ENCODE peak calls at places on chromosomes 5 and 9, in nine cellular contexts. One of them, this sample, is unnamed.

GRCh38 chr9:33447404-33448158 is at the start of gene AQP3:
- DNase-seq in CD8-positive, alpha-beta T cell: peak; percentile 76
- DNase-seq in Peyer's patch: peak; percentile 85
- DNase-seq in tibial artery: peak; percentile 38
- DNase-seq in prostate gland: peak; percentile 81
- DNase-seq in GM23338: peak; percentile 89
- DNase-seq in IMR-90: no peak
- DNase-seq in lung: peak; percentile 62
- DNase-seq in right atrium auricular region: peak; percentile 71
- DNase-seq in this sample: peak; percentile 69

GRCh38 chr9:109683521-109683920 is 96.5 kb upstream of the PALM2AKAP2 start:
- DNase-seq in CD8-positive, alpha-beta T cell: no peak
- DNase-seq in Peyer's patch: no peak
- DNase-seq in tibial artery: no peak
- DNase-seq in prostate gland: no peak
- DNase-seq in GM23338: no peak
- DNase-seq in IMR-90: peak; percentile 15
- DNase-seq in lung: no peak
- DNase-seq in right atrium auricular region: no peak
- DNase-seq in this sample: no peak

GRCh38 chr5:118243613-118244012 is 744.7 kb downstream of the DTWD2 start:
- DNase-seq in CD8-positive, alpha-beta T cell: no peak
- DNase-seq in Peyer's patch: no peak
- DNase-seq in tibial artery: no peak
- DNase-seq in prostate gland: no peak
- DNase-seq in GM23338: no peak
- DNase-seq in IMR-90: no peak
- DNase-seq in lung: no peak
- DNase-seq in right atrium auricular region: no peak
- DNase-seq in this sample: no peak

GRCh38 chr5:157549283-157549629 is 26.3 kb downstream of the ADAM19 start:
- DNase-seq in CD8-positive, alpha-beta T cell: no peak
- DNase-seq in Peyer's patch: no peak
- DNase-seq in tibial artery: no peak
- DNase-seq in prostate gland: no peak
- DNase-seq in GM23338: no peak
- DNase-seq in IMR-90: peak; percentile 45
- DNase-seq in lung: no peak
- DNase-seq in right atrium auricular region: no peak
- DNase-seq in this sample: no peak

GRCh38 chr5:60488466-60489130 is 211.4 kb downstream of the DEPDC1B start:
- DNase-seq in CD8-positive, alpha-beta T cell: no peak
- DNase-seq in Peyer's patch: no peak
- DNase-seq in tibial artery: no peak
- DNase-seq in prostate gland: no peak
- DNase-seq in GM23338: no peak
- DNase-seq in IMR-90: no peak
- DNase-seq in lung: no peak
- DNase-seq in right atrium auricular region: no peak
- DNase-seq in this sample: no peak

GRCh38 chr9:6014668-6015270 is 655 bp downstream of the RANBP6 start:
- DNase-seq in CD8-positive, alpha-beta T cell: no peak
- DNase-seq in Peyer's patch: no peak
- DNase-seq in tibial artery: no peak
- DNase-seq in prostate gland: no peak
- DNase-seq in GM23338: no peak
- DNase-seq in IMR-90: peak; percentile 84
- DNase-seq in lung: no peak
- DNase-seq in right atrium auricular region: no peak
- DNase-seq in this sample: no peak

GRCh38 chr5:1729641-1730486 is 69.8 kb downstream of the MRPL36 start:
- DNase-seq in CD8-positive, alpha-beta T cell: peak; percentile 6
- DNase-seq in Peyer's patch: no peak
- DNase-seq in tibial artery: no peak
- DNase-seq in prostate gland: peak; percentile 1
- DNase-seq in GM23338: no peak
- DNase-seq in IMR-90: no peak
- DNase-seq in lung: no peak
- DNase-seq in right atrium auricular region: peak; percentile 52
- DNase-seq in this sample: no peak

GRCh38 chr5:36150676-36151433 is 832 bp downstream of the LMBRD2 start:
- DNase-seq in CD8-positive, alpha-beta T cell: peak; percentile 52
- DNase-seq in Peyer's patch: peak; percentile 53
- DNase-seq in tibial artery: peak; percentile 26
- DNase-seq in prostate gland: no peak
- DNase-seq in GM23338: peak; percentile 74
- DNase-seq in IMR-90: peak; percentile 48
- DNase-seq in lung: no peak
- DNase-seq in right atrium auricular region: no peak
- DNase-seq in this sample: peak; percentile 65

GRCh38 chr9:36207546-36208012 is 16.9 kb downstream of the CLTA start:
- DNase-seq in CD8-positive, alpha-beta T cell: no peak
- DNase-seq in Peyer's patch: no peak
- DNase-seq in tibial artery: no peak
- DNase-seq in prostate gland: no peak
- DNase-seq in GM23338: no peak
- DNase-seq in IMR-90: peak; percentile 63
- DNase-seq in lung: no peak
- DNase-seq in right atrium auricular region: no peak
- DNase-seq in this sample: no peak

GRCh38 chr5:170226661-170227060 is 6.1 kb upstream of the C5orf58 start:
- DNase-seq in CD8-positive, alpha-beta T cell: no peak
- DNase-seq in Peyer's patch: no peak
- DNase-seq in tibial artery: peak; percentile 56
- DNase-seq in prostate gland: no peak
- DNase-seq in GM23338: no peak
- DNase-seq in IMR-90: no peak
- DNase-seq in lung: no peak
- DNase-seq in right atrium auricular region: no peak
- DNase-seq in this sample: no peak

GRCh38 chr9:102461441-102461840 is 533.7 kb upstream of the CYLC2 start:
- DNase-seq in CD8-positive, alpha-beta T cell: no peak
- DNase-seq in Peyer's patch: no peak
- DNase-seq in tibial artery: no peak
- DNase-seq in prostate gland: no peak
- DNase-seq in GM23338: no peak
- DNase-seq in IMR-90: no peak
- DNase-seq in lung: no peak
- DNase-seq in right atrium auricular region: no peak
- DNase-seq in this sample: no peak

GRCh38 chr9:125971050-125971449 is 223.9 kb downstream of the PBX3 start:
- DNase-seq in CD8-positive, alpha-beta T cell: no peak
- DNase-seq in Peyer's patch: no peak
- DNase-seq in tibial artery: no peak
- DNase-seq in prostate gland: no peak
- DNase-seq in GM23338: no peak
- DNase-seq in IMR-90: no peak
- DNase-seq in lung: peak; percentile 18
- DNase-seq in right atrium auricular region: peak; percentile 46
- DNase-seq in this sample: no peak

GRCh38 chr9:115393976-115394775 is 276.2 kb upstream of the TNC start:
- DNase-seq in CD8-positive, alpha-beta T cell: no peak
- DNase-seq in Peyer's patch: no peak
- DNase-seq in tibial artery: no peak
- DNase-seq in prostate gland: no peak
- DNase-seq in GM23338: no peak
- DNase-seq in IMR-90: no peak
- DNase-seq in lung: no peak
- DNase-seq in right atrium auricular region: no peak
- DNase-seq in this sample: no peak

GRCh38 chr9:124673063-124673462 is 98.0 kb downstream of the NR6A1 start:
- DNase-seq in CD8-positive, alpha-beta T cell: no peak
- DNase-seq in Peyer's patch: no peak
- DNase-seq in tibial artery: no peak
- DNase-seq in prostate gland: no peak
- DNase-seq in GM23338: no peak
- DNase-seq in IMR-90: no peak
- DNase-seq in lung: no peak
- DNase-seq in right atrium auricular region: no peak
- DNase-seq in this sample: no peak
- H3K36me3 ChIP-seq in CD8-positive, alpha-beta T cell: no peaks in the 10 kb centered on the region
- H3K36me3 ChIP-seq in Peyer's patch: no peaks in the 10 kb centered on the region
- H3K36me3 ChIP-seq in tibial artery: no peaks in the 10 kb centered on the region
- H3K36me3 ChIP-seq in prostate gland: no peaks in the 10 kb centered on the region
- H3K36me3 ChIP-seq in GM23338: no peaks in the 10 kb centered on the region
- H3K36me3 ChIP-seq in IMR-90: no peaks in the 10 kb centered on the region
- H3K36me3 ChIP-seq in lung: no peaks in the 10 kb centered on the region
- H3K36me3 ChIP-seq in right atrium auricular region: no peaks in the 10 kb centered on the region
- H3K36me3 ChIP-seq in this sample: no peaks in the 10 kb centered on the region

GRCh38 chr9:2119490-2120046 is 104.4 kb downstream of the SMARCA2 start:
- DNase-seq in CD8-positive, alpha-beta T cell: no peak
- DNase-seq in Peyer's patch: no peak
- DNase-seq in tibial artery: peak; percentile 52
- DNase-seq in prostate gland: no peak
- DNase-seq in GM23338: no peak
- DNase-seq in IMR-90: no peak
- DNase-seq in lung: no peak
- DNase-seq in right atrium auricular region: no peak
- DNase-seq in this sample: no peak

GRCh38 chr9:2122299-2122698 is 107.2 kb downstream of the SMARCA2 start:
- DNase-seq in CD8-positive, alpha-beta T cell: no peak
- DNase-seq in Peyer's patch: no peak
- DNase-seq in tibial artery: no peak
- DNase-seq in prostate gland: no peak
- DNase-seq in GM23338: no peak
- DNase-seq in IMR-90: no peak
- DNase-seq in lung: no peak
- DNase-seq in right atrium auricular region: no peak
- DNase-seq in this sample: no peak

GRCh38 chr9:2117527-2117926 is 102.4 kb downstream of the SMARCA2 start:
- DNase-seq in CD8-positive, alpha-beta T cell: no peak
- DNase-seq in Peyer's patch: no peak
- DNase-seq in tibial artery: no peak
- DNase-seq in prostate gland: no peak
- DNase-seq in GM23338: no peak
- DNase-seq in IMR-90: no peak
- DNase-seq in lung: no peak
- DNase-seq in right atrium auricular region: no peak
- DNase-seq in this sample: no peak

GRCh38 chr9:2125909-2126308 is 110.8 kb downstream of the SMARCA2 start:
- DNase-seq in CD8-positive, alpha-beta T cell: no peak
- DNase-seq in Peyer's patch: no peak
- DNase-seq in tibial artery: no peak
- DNase-seq in prostate gland: no peak
- DNase-seq in GM23338: no peak
- DNase-seq in IMR-90: peak; percentile 30
- DNase-seq in lung: no peak
- DNase-seq in right atrium auricular region: no peak
- DNase-seq in this sample: no peak

GRCh38 chr9:2120926-2121689 is 106.0 kb downstream of the SMARCA2 start:
- DNase-seq in CD8-positive, alpha-beta T cell: no peak
- DNase-seq in Peyer's patch: no peak
- DNase-seq in tibial artery: no peak
- DNase-seq in prostate gland: no peak
- DNase-seq in GM23338: no peak
- DNase-seq in IMR-90: peak; percentile 56
- DNase-seq in lung: no peak
- DNase-seq in right atrium auricular region: no peak
- DNase-seq in this sample: no peak
- TF ChIP-seq CTCF in CD8-positive, alpha-beta T cell: no peak
- TF ChIP-seq CTCF in Peyer's patch: no peak
- TF ChIP-seq CTCF in tibial artery: no peak
- TF ChIP-seq CTCF in prostate gland: no peak
- TF ChIP-seq CTCF in GM23338: no peak
- TF ChIP-seq CTCF in IMR-90: peak; percentile 30
- TF ChIP-seq CTCF in lung: no peak
- TF ChIP-seq CTCF in right atrium auricular region: no peak
- TF ChIP-seq CTCF in this sample: peak; percentile 23

DNA sequence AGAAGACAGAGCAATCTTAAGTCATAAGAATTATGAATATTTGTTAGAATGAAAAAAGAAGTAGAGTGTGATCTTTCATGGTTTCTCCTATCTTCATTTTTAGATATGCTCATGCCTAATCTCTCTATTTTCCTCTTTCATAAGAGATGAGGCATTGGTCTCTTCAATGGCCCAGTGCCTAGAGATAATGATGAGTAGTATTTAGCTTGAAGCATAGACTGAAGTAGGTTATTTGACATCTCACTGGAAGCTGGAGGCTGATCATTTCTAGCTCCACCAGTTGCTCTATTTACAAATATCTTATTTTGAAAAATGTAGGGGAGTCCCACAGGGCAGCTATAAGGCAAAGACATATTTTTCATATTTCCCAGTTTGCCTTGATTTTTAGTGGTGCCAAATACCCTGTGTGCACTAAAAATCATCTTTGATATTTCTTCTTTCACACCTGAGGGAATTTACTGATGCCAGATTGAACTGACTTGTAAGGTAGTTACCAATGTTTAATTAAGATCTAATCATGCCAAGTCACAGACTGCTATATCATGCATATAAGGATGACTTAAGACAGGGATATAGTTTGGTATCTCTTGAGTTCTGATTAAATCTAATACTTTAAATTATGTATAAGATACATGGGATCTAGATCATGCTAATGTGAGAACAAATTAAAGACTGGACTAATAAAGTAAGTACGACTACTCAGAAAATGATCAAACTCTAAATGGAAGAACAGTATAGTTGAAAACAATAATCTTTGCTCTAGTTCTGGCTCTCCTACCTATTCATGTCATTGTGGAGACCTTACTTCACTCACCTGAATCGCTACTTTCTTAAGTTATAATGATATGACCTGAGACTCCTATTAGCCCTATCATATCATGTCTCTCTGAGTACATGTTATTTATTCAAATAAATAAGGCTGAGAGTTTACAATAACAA is 108.2 kb upstream of the IFNE start:
- DNase-seq in CD8-positive, alpha-beta T cell: no peak
- DNase-seq in Peyer's patch: no peak
- DNase-seq in tibial artery: no peak
- DNase-seq in prostate gland: no peak
- DNase-seq in GM23338: no peak
- DNase-seq in IMR-90: peak; percentile 48
- DNase-seq in lung: no peak
- DNase-seq in right atrium auricular region: no peak
- DNase-seq in this sample: no peak
- H3K4me1 ChIP-seq in CD8-positive, alpha-beta T cell: peaks cover 5% of the 10 kb centered on the region
- H3K4me1 ChIP-seq in Peyer's patch: no peaks in the 10 kb centered on the region
- H3K4me1 ChIP-seq in tibial artery: no peaks in the 10 kb centered on the region
- H3K4me1 ChIP-seq in prostate gland: no peaks in the 10 kb centered on the region
- H3K4me1 ChIP-seq in GM23338: peaks cover 22% of the 10 kb centered on the region
- H3K4me1 ChIP-seq in IMR-90: peaks cover 7% of the 10 kb centered on the region
- H3K4me1 ChIP-seq in lung: no peaks in the 10 kb centered on the region
- H3K4me1 ChIP-seq in right atrium auricular region: no peaks in the 10 kb centered on the region
- H3K4me1 ChIP-seq in this sample: no peaks in the 10 kb centered on the region

DNA sequence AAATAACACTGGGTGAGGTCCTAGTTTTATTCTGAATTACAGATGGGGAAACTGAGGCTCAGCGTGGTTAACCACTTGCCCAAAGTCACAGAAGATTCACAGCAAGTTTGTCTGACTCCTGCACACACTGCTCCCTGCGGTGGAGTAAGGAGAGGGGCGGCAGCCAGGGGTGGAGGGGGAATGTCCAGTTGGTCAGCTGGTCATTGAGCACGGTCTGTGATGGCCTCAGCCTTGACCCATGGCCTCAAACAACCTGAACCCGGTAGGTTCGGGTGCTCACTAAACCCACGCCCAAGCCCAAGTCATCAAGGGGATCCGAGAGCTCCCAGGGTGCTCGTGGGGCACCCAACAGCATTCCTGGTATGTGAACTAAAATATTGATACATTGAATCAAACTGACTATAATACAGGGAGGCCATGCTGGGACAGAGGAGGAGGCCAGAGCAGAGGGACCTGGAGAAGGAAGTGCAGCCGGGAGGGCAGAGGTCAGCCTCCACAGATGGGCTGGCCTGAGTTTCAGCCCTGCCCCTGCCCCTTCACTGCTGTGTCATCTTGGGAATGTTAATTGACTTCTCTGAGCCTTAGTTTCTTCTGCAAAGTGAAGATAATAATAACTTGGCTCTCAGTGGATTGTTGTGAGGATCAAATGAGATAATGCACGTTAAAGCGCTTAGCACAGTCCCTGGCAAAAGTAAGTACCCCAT is 3.6 kb upstream of the IL17B start:
- DNase-seq in CD8-positive, alpha-beta T cell: no peak
- DNase-seq in Peyer's patch: no peak
- DNase-seq in tibial artery: no peak
- DNase-seq in prostate gland: no peak
- DNase-seq in GM23338: no peak
- DNase-seq in IMR-90: no peak
- DNase-seq in lung: no peak
- DNase-seq in right atrium auricular region: no peak
- DNase-seq in this sample: no peak
- H3K36me3 ChIP-seq in CD8-positive, alpha-beta T cell: no peaks in the 10 kb centered on the region
- H3K36me3 ChIP-seq in Peyer's patch: no peaks in the 10 kb centered on the region
- H3K36me3 ChIP-seq in tibial artery: no peaks in the 10 kb centered on the region
- H3K36me3 ChIP-seq in prostate gland: no peaks in the 10 kb centered on the region
- H3K36me3 ChIP-seq in GM23338: no peaks in the 10 kb centered on the region
- H3K36me3 ChIP-seq in IMR-90: no peaks in the 10 kb centered on the region
- H3K36me3 ChIP-seq in lung: no peaks in the 10 kb centered on the region
- H3K36me3 ChIP-seq in right atrium auricular region: no peaks in the 10 kb centered on the region
- H3K36me3 ChIP-seq in this sample: no peaks in the 10 kb centered on the region